ENCODE peak calls at places on chromosome 19, in four cellular contexts. W is OCI-LY7, I is GM12878, R is K562. C is an unnamed sample.

GRCh38 chr19:6564393-6564792 is 26.6 kb downstream of the CD70 start:
- DNase-seq in W (peak; percentile 42), I (no peak), R (peak; percentile 61), C (peak; percentile 47)

GRCh38 chr19:42129399-42130253 is 2.6 kb downstream of the POU2F2 start:
- DNase-seq in W (peak; percentile 97), R (no peak), I (peak; percentile 93), C (peak; percentile 82)

GRCh38 chr19:10872551-10873107 is 1.3 kb downstream of the CARM1 start:
- DNase-seq in W (no peak), I (no peak), R (no peak), C (no peak)

GRCh38 chr19:50717026-50717723 is 2.4 kb downstream of the SHANK1 start:
- DNase-seq in W (no peak), I (no peak), R (no peak), C (no peak)

GRCh38 chr19:6161271-6161850 is 25.9 kb downstream of the ACSBG2 start:
- DNase-seq in R (peak; percentile 95), W (peak; percentile 98), I (peak; percentile 52), C (peak; percentile 9)

GRCh38 chr19:40659116-40659515 is 31.3 kb downstream of the NUMBL start:
- DNase-seq in W (no peak), I (no peak), R (no peak), C (no peak)

GRCh38 chr19:34317311-34317927 is 47.6 kb upstream of the GPI start:
- DNase-seq in I (no peak), R (peak; percentile 63), W (peak; percentile 20), C (peak; percentile 13)

GRCh38 chr19:11570039-11570462 is 7.4 kb downstream of the ACP5 start:
- DNase-seq in I (no peak), R (no peak), W (peak; percentile 64), C (no peak)

GRCh38 chr19:31264379-31264778 is 84.9 kb downstream of the TSHZ3 start:
- DNase-seq in W (no peak), R (no peak), I (no peak), C (no peak)

GRCh38 chr19:39502640-39503417 is 4.1 kb downstream of the DLL3 start:
- DNase-seq in W (peak; percentile 92), I (no peak), R (peak; percentile 88), C (peak; percentile 53)

GRCh38 chr19:55486043-55486970 is 1.3 kb downstream of the NAT14 start:
- DNase-seq in R (no peak), I (no peak), W (no peak), C (no peak)

GRCh38 chr19:54429176-54429495 is 13.9 kb downstream of the TTYH1 start:
- DNase-seq in I (no peak), R (no peak), W (no peak), C (no peak)

GRCh38 chr19:57269515-57270250 is 10.6 kb upstream of the ZNF460 start:
- DNase-seq in R (no peak), I (peak; percentile 60), W (peak; percentile 57), C (peak; percentile 74)

GRCh38 chr19:34642241-34642640 is 34.7 kb downstream of the SCGB2B2 start:
- DNase-seq in I (no peak), R (no peak), W (no peak), C (no peak)

GRCh38 chr19:5850743-5851293 is 431 bp downstream of the FUT3 start:
- DNase-seq in W (peak; percentile 16), I (no peak), R (no peak), C (peak; percentile 51)

GRCh38 chr19:45361608-45362007 is 8.8 kb downstream of the ERCC2 start:
- DNase-seq in W (peak; percentile 42), R (no peak), I (no peak), C (no peak)

GRCh38 chr19:39557791-39558622 is 18.0 kb upstream of the EID2 start:
- DNase-seq in R (no peak), I (peak; percentile 41), W (peak; percentile 12), C (no peak)

GRCh38 chr19:56949651-56950050 is 109.1 kb upstream of the PEG3 start:
- DNase-seq in I (no peak), R (no peak), W (no peak), C (no peak)

GRCh38 chr19:43726736-43727592 is 11.1 kb downstream of the IRGC start:
- DNase-seq in R (no peak), I (peak; percentile 20), W (no peak), C (no peak)

GRCh38 chr19:45211751-45212381 is 33.3 kb downstream of the BLOC1S3 start:
- DNase-seq in I (no peak), R (no peak), W (no peak), C (no peak)

GRCh38 chr19:5585461-5586299 is 17.9 kb upstream of the TINCR start:
- DNase-seq in I (no peak), W (no peak), R (peak; percentile 81), C (no peak)

GRCh38 chr19:48513289-48514122 is 1.9 kb upstream of the LMTK3 start:
- DNase-seq in R (peak; percentile 75), W (peak; percentile 89), I (no peak), C (peak; percentile 62)

GRCh38 chr19:43820098-43820860 is 6.8 kb upstream of the ZNF283 start:
- DNase-seq in R (no peak), W (no peak), I (no peak), C (peak; percentile 57)

GRCh38 chr19:44055870-44056269 is 4.0 kb downstream of the ZNF223 start:
- DNase-seq in I (no peak), W (no peak), R (peak; percentile 7), C (no peak)

GRCh38 chr19:29381353-29382203 is 144.2 kb upstream of the VSTM2B start:
- DNase-seq in I (no peak), W (no peak), R (no peak), C (no peak)

GRCh38 chr19:14073925-14074838 is 1.6 kb downstream of the MISP3 start:
- DNase-seq in R (peak; percentile 60), W (peak; percentile 36), I (no peak), C (peak; percentile 60)

GRCh38 chr19:53877361-53877766 is 4.6 kb upstream of the PRKCG start:
- DNase-seq in W (no peak), R (no peak), I (no peak), C (no peak)

GRCh38 chr19:6091771-6092291 is 18.5 kb downstream of the RFX2 start:
- DNase-seq in R (no peak), W (no peak), I (no peak), C (no peak)

GRCh38 chr19:49340069-49340864 is 5.1 kb downstream of the CD37 start:
- DNase-seq in W (peak; percentile 99), I (peak; percentile 93), R (peak; percentile 76), C (no peak)

GRCh38 chr19:53195265-53195879 is 2.2 kb upstream of the ZNF665 start:
- DNase-seq in I (peak; percentile 27), W (peak; percentile 87), R (peak; percentile 72), C (peak; percentile 74)

DNA sequence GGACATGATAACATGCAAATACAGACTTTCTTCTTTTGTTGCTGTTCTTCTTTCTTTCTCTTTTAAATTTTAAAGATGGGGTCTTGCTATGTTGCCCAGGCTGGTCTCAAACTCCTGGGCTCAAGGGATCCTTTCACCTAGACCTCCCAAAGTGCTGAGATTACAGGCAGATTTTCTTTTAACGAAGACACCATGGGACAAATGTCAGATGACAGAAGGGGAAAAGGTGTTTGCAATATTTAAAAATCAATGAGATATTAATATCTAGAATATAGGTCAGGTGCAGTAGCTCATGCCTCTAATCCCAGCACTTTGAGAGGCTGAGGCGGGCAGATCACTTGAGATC is 3.7 kb upstream of the RYR1 start:
- DNase-seq in W (no peak), R (no peak), I (no peak), C (no peak)
- H2AFZ ChIP-seq in W (no peak overlapping the region), R (peak overlapping the region; percentile 29), I (no peak overlapping the region), C (no peak overlapping the region)

DNA sequence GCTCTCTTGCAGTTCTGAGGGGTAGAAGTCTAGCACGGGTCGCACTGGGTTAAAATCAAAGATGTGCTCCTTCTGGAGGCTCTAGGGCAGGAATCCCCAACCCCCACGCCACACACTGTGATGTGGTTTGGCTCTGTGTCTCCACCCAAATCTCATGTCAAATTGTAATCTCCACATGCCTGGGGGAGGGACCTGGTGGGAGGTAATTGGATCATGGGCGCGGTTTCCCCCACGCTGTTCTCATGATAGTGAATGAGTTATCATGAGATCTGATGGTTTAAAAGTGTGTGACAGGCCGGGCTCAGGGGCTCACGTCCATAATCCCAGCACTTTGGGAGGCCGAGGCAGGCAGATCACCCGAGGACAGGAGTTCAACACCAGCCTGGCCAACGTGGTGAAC is 26.6 kb upstream of the CALM3 start:
- DNase-seq in W (no peak), I (no peak), R (peak; percentile 59), C (no peak)
- H2AFZ ChIP-seq in W (no peak overlapping the region), I (no peak overlapping the region), R (no peak overlapping the region), C (peak overlapping the region; percentile 8)

DNA sequence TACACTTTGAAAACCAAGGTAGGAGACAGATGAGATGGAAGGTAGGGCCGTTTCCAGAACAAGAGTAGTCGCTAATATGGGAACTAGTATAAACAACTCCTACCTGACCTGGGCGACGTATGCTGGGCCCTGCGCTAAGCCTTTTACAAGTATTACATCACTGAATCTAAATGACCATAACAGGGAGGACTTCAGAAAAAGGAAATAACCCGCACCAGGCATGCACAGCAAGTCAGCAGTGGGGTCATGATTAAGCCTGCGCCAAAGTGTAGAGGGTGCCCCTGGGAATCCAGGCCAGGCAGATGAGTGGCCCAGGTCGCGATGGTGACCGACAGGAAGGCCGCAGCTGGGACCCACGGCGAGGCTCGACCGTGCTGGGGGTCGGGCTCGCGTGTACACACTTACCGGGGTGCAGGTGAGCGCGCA is 597 bp downstream of the ATP13A1 start:
- DNase-seq in W (no peak), R (peak; percentile 71), I (no peak), C (no peak)
- H2AFZ ChIP-seq in W (no peak overlapping the region), R (peak overlapping the region; percentile 98), I (no peak overlapping the region), C (peak overlapping the region; percentile 98)

GRCh38 chr19:343451-343931 is 1.1 kb downstream of the MIER2 start:
- DNase-seq in W (peak; percentile 27), I (no peak), R (peak; percentile 40), C (peak; percentile 55)
- H2AFZ ChIP-seq in W (peak overlapping the region; percentile 55), I (no peak overlapping the region), R (peak overlapping the region; percentile 8), C (peak overlapping the region; percentile 41)

GRCh38 chr19:4519521-4520277 is 1.4 kb upstream of the PLIN4 start:
- DNase-seq in I (no peak), R (no peak), W (no peak), C (peak; percentile 67)

GRCh38 chr19:4521170-4521887 is 3.0 kb upstream of the PLIN4 start:
- DNase-seq in I (no peak), R (no peak), W (no peak), C (no peak)

GRCh38 chr19:4518345-4519171 is at the start of gene PLIN4:
- DNase-seq in R (no peak), I (no peak), W (no peak), C (peak; percentile 43)

GRCh38 chr19:4517451-4518057 is 732 bp downstream of the PLIN4 start:
- DNase-seq in R (no peak), W (no peak), I (no peak), C (no peak)

DNA sequence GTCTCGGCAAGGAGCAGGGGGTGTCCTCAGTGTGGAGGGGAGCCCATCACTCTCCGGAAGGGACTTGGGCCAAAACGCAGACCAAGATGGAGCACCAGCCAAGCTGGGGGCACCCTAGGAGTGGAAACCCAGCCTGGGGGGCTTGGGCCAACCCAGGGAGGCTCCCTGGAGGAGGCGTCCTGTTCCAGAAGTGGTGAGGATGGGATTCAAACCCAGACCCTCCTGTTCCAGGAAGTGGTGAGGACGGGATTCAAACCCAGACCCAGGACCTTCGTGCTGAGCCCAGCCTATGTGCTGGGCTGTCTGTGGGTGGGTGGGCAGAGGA is 848 bp upstream of the PLIN4 start:
- DNase-seq in R (no peak), I (no peak), W (no peak), C (no peak)
- H2AFZ ChIP-seq in R (no peak overlapping the region), I (no peak overlapping the region), W (no peak overlapping the region), C (peak overlapping the region; percentile 82)

C was measured in mammary epithelial cell.